ENCODE peak calls at places on chromosomes 4 and X, in four cellular contexts. U, R, W and P are unnamed samples.

GRCh38 chrX:20060961-20061868 is 55.5 kb downstream of the MAP7D2 start:
- DNase-seq in U (no peak), R (no peak), W (no peak), P (no peak)

GRCh38 chr4:89572224-89572858 is 264.6 kb downstream of the SNCA start:
- DNase-seq in U (no peak), R (no peak), W (no peak), P (no peak)

GRCh38 chrX:20274121-20274520 is 7.4 kb upstream of the RPS6KA3 start:
- DNase-seq in U (no peak), R (no peak), W (no peak), P (no peak)

GRCh38 chr4:152738812-152739211 is 40.7 kb downstream of the TIGD4 start:
- DNase-seq in U (no peak), R (no peak), W (no peak), P (no peak)

GRCh38 chrX:66638591-66639500 is at the start of gene EDA2R:
- DNase-seq in U (no peak), R (no peak), W (peak), P (no peak)

GRCh38 chrX:123468481-123468880 is 264.4 kb downstream of the THOC2 start:
- DNase-seq in U (no peak), R (no peak), W (no peak), P (no peak)

GRCh38 chrX:39725928-39726619 is 371.7 kb downstream of the BCOR start:
- DNase-seq in U (no peak), R (no peak), W (no peak), P (no peak)

GRCh38 chr4:101217353-101218031 is 129.8 kb downstream of the PPP3CA start:
- DNase-seq in U (no peak), R (no peak), W (no peak), P (no peak)

GRCh38 chr4:153564630-153565525 is 98.7 kb downstream of the TMEM131L start:
- DNase-seq in U (no peak), R (no peak), W (peak), P (no peak)

GRCh38 chr4:27684501-27685077 is 823.9 kb downstream of the STIM2 start:
- DNase-seq in U (peak), R (no peak), W (peak), P (no peak)

GRCh38 chr4:41865306-41865980 is 69.8 kb upstream of the TMEM33 start:
- DNase-seq in U (no peak), R (no peak), W (no peak), P (no peak)

GRCh38 chrX:15750611-15751159 is 12.6 kb downstream of the CA5B start:
- DNase-seq in U (no peak), R (no peak), W (no peak), P (no peak)

GRCh38 chrX:24987731-24988130 is 28.0 kb downstream of the ARX start:
- DNase-seq in U (no peak), R (no peak), W (no peak), P (no peak)

GRCh38 chrX:39946822-39947221 is 150.9 kb downstream of the BCOR start:
- DNase-seq in U (no peak), R (no peak), W (peak), P (no peak)

GRCh38 chr4:2793920-2794706 is 1.2 kb downstream of the SH3BP2 start:
- DNase-seq in U (no peak), R (no peak), W (peak), P (no peak)

GRCh38 chr4:180028682-180029081 is 2214.5 kb upstream of the TENM3 start:
- DNase-seq in U (peak), R (no peak), W (peak), P (no peak)

GRCh38 chrX:15441464-15441863 is 51.7 kb downstream of the PIR start:
- DNase-seq in U (no peak), R (no peak), W (no peak), P (no peak)

GRCh38 chrX:74349387-74349786 is 45.4 kb downstream of the ZCCHC13 start:
- DNase-seq in U (peak), R (no peak), W (peak), P (no peak)